ENCODE peak calls at places on chromosomes 16 and 17, in eight cellular contexts. D is esophagus squamous epithelium, S is heart left ventricle, N is HCT116, O is esophagus muscularis mucosa, B is testis, L is ovary, Q is A549. H is an unnamed sample.

GRCh38 chr17:33667052-33667509 is 374.0 kb upstream of the ASIC2 start:
- DNase-seq in D (no peak), S (no peak), N (no peak), O (no peak), B (no peak), L (no peak), Q (peak; percentile 5), H (no peak)

GRCh38 chr17:76091526-76092285 is 11.9 kb downstream of the EXOC7 start:
- DNase-seq in D (no peak), S (no peak), N (no peak), O (no peak), B (no peak), L (no peak), Q (no peak), H (no peak)

GRCh38 chr16:79897444-79898146 is 297.1 kb upstream of the MAF start:
- DNase-seq in D (no peak), S (no peak), N (no peak), O (peak; percentile 60), B (peak; percentile 26), L (no peak), Q (peak; percentile 44), H (no peak)

GRCh38 chr16:25411376-25412081 is 153.9 kb upstream of the ZKSCAN2 start:
- DNase-seq in D (no peak), S (no peak), N (no peak), O (no peak), B (no peak), L (no peak), Q (no peak), H (no peak)

GRCh38 chr17:29828676-29829291 is 101.2 kb downstream of the SSH2 start:
- DNase-seq in D (no peak), S (no peak), N (no peak), O (no peak), B (no peak), L (no peak), Q (no peak), H (no peak)

GRCh38 chr16:12459401-12459791 is 344.3 kb downstream of the CPPED1 start:
- DNase-seq in D (no peak), S (peak; percentile 62), N (no peak), O (no peak), B (peak; percentile 30), L (no peak), Q (no peak), H (peak; percentile 57)

GRCh38 chr17:82820278-82821251 is 19.3 kb downstream of the ZNF750 start:
- DNase-seq in D (no peak), S (no peak), N (no peak), O (no peak), B (no peak), L (no peak), Q (peak; percentile 31), H (no peak)

GRCh38 chr16:73179671-73180370 is 131.9 kb upstream of the ZFHX3 start:
- DNase-seq in D (no peak), S (no peak), N (no peak), O (no peak), B (peak; percentile 56), L (peak; percentile 27), Q (no peak), H (no peak)

GRCh38 chr16:75593308-75593707 is 27.1 kb downstream of the GABARAPL2 start:
- DNase-seq in D (no peak), S (no peak), N (no peak), O (no peak), B (no peak), L (no peak), Q (no peak), H (no peak)

GRCh38 chr17:2406903-2407790 is 6.3 kb upstream of the MNT start:
- DNase-seq in D (no peak), S (peak; percentile 81), N (peak; percentile 90), O (no peak), B (peak; percentile 84), L (peak; percentile 23), Q (peak; percentile 89), H (peak; percentile 90)

GRCh38 chr16:19502395-19503131 is 19.3 kb downstream of the GDE1 start:
- DNase-seq in D (peak; percentile 3), S (peak; percentile 63), N (peak; percentile 73), O (peak; percentile 92), B (peak; percentile 84), L (peak; percentile 40), Q (peak; percentile 82), H (peak; percentile 89)

GRCh38 chr16:89697161-89697615 is 4.3 kb downstream of the SPATA2L start:
- DNase-seq in D (no peak), S (peak; percentile 32), N (no peak), O (no peak), B (no peak), L (peak; percentile 40), Q (no peak), H (peak; percentile 43)

GRCh38 chr16:89695875-89696597 is 5.5 kb downstream of the SPATA2L start:
- DNase-seq in D (no peak), S (no peak), N (no peak), O (no peak), B (no peak), L (peak; percentile 32), Q (no peak), H (no peak)

GRCh38 chr16:89695086-89695874 is 6.2 kb downstream of the SPATA2L start:
- DNase-seq in D (no peak), S (no peak), N (no peak), O (no peak), B (no peak), L (no peak), Q (no peak), H (no peak)

GRCh38 chr16:89697616-89698331 is 3.7 kb downstream of the SPATA2L start:
- DNase-seq in D (no peak), S (peak; percentile 29), N (no peak), O (no peak), B (no peak), L (peak; percentile 52), Q (no peak), H (no peak)

GRCh38 chr16:89696598-89697128 is 4.8 kb downstream of the SPATA2L start:
- DNase-seq in D (no peak), S (no peak), N (no peak), O (no peak), B (no peak), L (peak; percentile 30), Q (no peak), H (peak; percentile 70)
- TF ChIP-seq POLR2A in D (no peak), S (no peak), N (no peak), O (no peak), B (no peak), L (no peak), Q (no peak), H (no peak)

GRCh38 chr17:77178050-77178449 is 37.3 kb downstream of the SEC14L1 start:
- DNase-seq in D (no peak), S (no peak), N (no peak), O (no peak), B (peak; percentile 12), L (no peak), Q (no peak), H (no peak)

GRCh38 chr17:77174928-77175720 is 34.4 kb downstream of the SEC14L1 start:
- DNase-seq in D (no peak), S (no peak), N (no peak), O (no peak), B (peak; percentile 84), L (no peak), Q (no peak), H (no peak)

GRCh38 chr17:77180503-77181330 is 39.9 kb downstream of the SEC14L1 start:
- DNase-seq in D (no peak), S (no peak), N (no peak), O (no peak), B (peak; percentile 40), L (no peak), Q (no peak), H (no peak)

GRCh38 chr17:77178586-77178985 is 37.8 kb downstream of the SEC14L1 start:
- DNase-seq in D (no peak), S (no peak), N (no peak), O (no peak), B (peak; percentile 43), L (no peak), Q (no peak), H (no peak)

DNA sequence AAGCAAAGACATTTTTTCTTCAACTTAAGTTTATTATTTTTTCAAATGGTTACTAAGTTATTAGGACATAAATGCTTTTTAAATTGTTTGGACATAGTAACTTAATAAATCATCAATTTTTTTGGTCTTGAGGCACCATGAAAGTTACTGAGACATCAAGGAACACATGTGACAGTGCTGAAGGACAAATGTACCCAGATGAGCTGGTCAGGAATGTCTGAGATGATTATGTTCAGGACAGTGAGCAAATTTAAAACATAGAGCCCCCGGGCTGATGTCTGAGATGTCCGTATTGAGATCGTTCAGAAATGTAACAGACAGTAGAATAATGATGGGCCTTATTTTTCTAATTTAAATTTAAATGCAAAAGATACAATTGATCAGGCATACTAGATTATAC is 36.2 kb downstream of the SEC14L1 start:
- DNase-seq in D (no peak), S (no peak), N (no peak), O (no peak), B (peak; percentile 11), L (no peak), Q (no peak), H (no peak)
- H3K27ac ChIP-seq in D (no peak overlapping the region), S (no peak overlapping the region), N (no peak overlapping the region), O (no peak overlapping the region), B (peak overlapping the region; percentile 9), L (no peak overlapping the region), Q (no peak overlapping the region), H (no peak overlapping the region)

GRCh38 chr16:84582958-84583516 is 34.8 kb downstream of the COTL1 start:
- DNase-seq in D (no peak), S (peak; percentile 21), N (no peak), O (no peak), B (no peak), L (no peak), Q (peak; percentile 48), H (no peak)

GRCh38 chr16:84584678-84585077 is 33.2 kb downstream of the COTL1 start:
- DNase-seq in D (no peak), S (no peak), N (no peak), O (no peak), B (no peak), L (no peak), Q (no peak), H (no peak)

GRCh38 chr16:84585472-84585871 is 32.4 kb downstream of the COTL1 start:
- DNase-seq in D (no peak), S (peak; percentile 9), N (no peak), O (no peak), B (no peak), L (no peak), Q (no peak), H (no peak)

GRCh38 chr16:84583995-84584394 is 33.9 kb downstream of the COTL1 start:
- DNase-seq in D (no peak), S (peak; percentile 4), N (no peak), O (no peak), B (no peak), L (no peak), Q (no peak), H (no peak)

GRCh38 chr16:84585886-84586285 is 32.0 kb downstream of the COTL1 start:
- DNase-seq in D (no peak), S (peak; percentile 23), N (peak; percentile 27), O (no peak), B (peak; percentile 79), L (no peak), Q (peak; percentile 48), H (peak; percentile 58)
- TF ChIP-seq POLR2A in D (no peak), S (no peak), N (no peak), O (no peak), B (no peak), L (no peak), Q (no peak), H (no peak)

GRCh38 chr17:77856551-77857305 is 101.8 kb upstream of the TNRC6C start:
- DNase-seq in D (no peak), S (no peak), N (no peak), O (no peak), B (no peak), L (no peak), Q (no peak), H (no peak)
- H3K27ac ChIP-seq in D (no peak overlapping the region), S (no peak overlapping the region), N (no peak overlapping the region), O (no peak overlapping the region), B (no peak overlapping the region), L (no peak overlapping the region), Q (no peak overlapping the region), H (no peak overlapping the region)